ENCODE peak calls at places on chromosomes 6 and 20, in four cellular contexts. T is GM23338, C is K562, Q is PC-9. I is an unnamed sample.
A peak's percentile ranks its signal among the peaks of the same experiment; 100 is the strongest.

GRCh38 chr20:56362833-56363413 is 4.1 kb downstream of the FAM210B start:
- DNase-seq in T (peak; percentile 31), C (peak; percentile 96), Q (no peak), I (no peak)

GRCh38 chr6:151341481-151342195 is 49.7 kb downstream of the ZBTB2 start:
- DNase-seq in T (no peak), C (no peak), Q (no peak), I (no peak)

GRCh38 chr20:38730167-38730988 is 6.1 kb downstream of the SLC32A1 start:
- DNase-seq in T (peak; percentile 28), C (no peak), Q (no peak), I (no peak)

GRCh38 chr6:14748679-14749078 is 497.2 kb upstream of the JARID2 start:
- DNase-seq in T (no peak), C (no peak), Q (no peak), I (no peak)

GRCh38 chr6:25315194-25315593 is 36.0 kb downstream of the CARMIL1 start:
- DNase-seq in T (peak; percentile 70), C (no peak), Q (no peak), I (no peak)

GRCh38 chr6:32252326-32253009 is 28.6 kb upstream of the NOTCH4 start:
- DNase-seq in T (no peak), C (no peak), Q (no peak), I (no peak)

GRCh38 chr20:24560571-24561485 is 91.4 kb downstream of the SYNDIG1 start:
- DNase-seq in T (no peak), C (no peak), Q (peak; percentile 44), I (peak; percentile 3)

GRCh38 chr20:12173333-12173732 is 255.6 kb downstream of the BTBD3 start:
- DNase-seq in T (no peak), C (no peak), Q (no peak), I (no peak)

GRCh38 chr6:148345176-148345575 is 2.5 kb downstream of the SASH1 start:
- DNase-seq in T (no peak), C (no peak), Q (no peak), I (no peak)

GRCh38 chr6:1621328-1621701 is 11.6 kb downstream of the FOXC1 start:
- DNase-seq in T (peak; percentile 74), C (no peak), Q (no peak), I (no peak)

GRCh38 chr6:43264599-43264998 is 21.3 kb downstream of the TTBK1 start:
- DNase-seq in T (no peak), C (no peak), Q (no peak), I (no peak)

GRCh38 chr6:36625161-36625919 is 31.2 kb downstream of the SRSF3 start:
- DNase-seq in T (no peak), C (no peak), Q (no peak), I (peak; percentile 71)

GRCh38 chr6:41723178-41723935 is 12.1 kb downstream of the TFEB start:
- DNase-seq in T (peak; percentile 65), C (peak; percentile 49), Q (peak; percentile 69), I (peak; percentile 82)

GRCh38 chr20:52303281-52303950 is 111.8 kb upstream of the ZFP64 start:
- DNase-seq in T (no peak), C (no peak), Q (no peak), I (no peak)

GRCh38 chr6:30767158-30767943 is 23.0 kb upstream of the IER3 start:
- DNase-seq in T (no peak), C (peak; percentile 53), Q (no peak), I (no peak)

GRCh38 chr6:25991785-25992412 is 29.3 kb downstream of the TRIM38 start:
- DNase-seq in T (peak; percentile 70), C (peak; percentile 74), Q (peak; percentile 61), I (peak; percentile 37)

GRCh38 chr6:41936073-41936837 is 5.4 kb downstream of the CCND3 start:
- DNase-seq in T (peak; percentile 90), C (peak; percentile 66), Q (peak; percentile 72), I (peak; percentile 72)

GRCh38 chr20:58568441-58568931 is 53.3 kb upstream of the APCDD1L start:
- DNase-seq in T (no peak), C (no peak), Q (no peak), I (no peak)

GRCh38 chr6:106005954-106006353 is 80.2 kb upstream of the PRDM1 start:
- DNase-seq in T (no peak), C (no peak), Q (no peak), I (no peak)

GRCh38 chr6:81894788-81895221 is 142.3 kb upstream of the TENT5A start:
- DNase-seq in T (no peak), C (no peak), Q (no peak), I (peak; percentile 44)

GRCh38 chr6:6915813-6916547 is 191.8 kb upstream of the RREB1 start:
- DNase-seq in T (no peak), C (no peak), Q (no peak), I (peak; percentile 26)

GRCh38 chr20:24698706-24699206 is 229.3 kb downstream of the SYNDIG1 start:
- DNase-seq in T (no peak), C (no peak), Q (no peak), I (no peak)

GRCh38 chr6:135812085-135812526 is 39.4 kb upstream of the PDE7B start:
- DNase-seq in T (no peak), C (no peak), Q (no peak), I (peak; percentile 56)

GRCh38 chr20:56245761-56246160 is 2.8 kb upstream of the MC3R start:
- DNase-seq in T (no peak), C (no peak), Q (no peak), I (no peak)

GRCh38 chr6:42313038-42313437 is 95.4 kb upstream of the MRPS10 start:
- DNase-seq in T (no peak), C (no peak), Q (no peak), I (peak; percentile 73)

GRCh38 chr6:158071121-158072082 is 89.7 kb downstream of the SYNJ2 start:
- DNase-seq in T (no peak), C (no peak), Q (no peak), I (no peak)

GRCh38 chr20:22385602-22386299 is 198.6 kb downstream of the FOXA2 start:
- DNase-seq in T (peak; percentile 32), C (peak; percentile 13), Q (no peak), I (no peak)

DNA sequence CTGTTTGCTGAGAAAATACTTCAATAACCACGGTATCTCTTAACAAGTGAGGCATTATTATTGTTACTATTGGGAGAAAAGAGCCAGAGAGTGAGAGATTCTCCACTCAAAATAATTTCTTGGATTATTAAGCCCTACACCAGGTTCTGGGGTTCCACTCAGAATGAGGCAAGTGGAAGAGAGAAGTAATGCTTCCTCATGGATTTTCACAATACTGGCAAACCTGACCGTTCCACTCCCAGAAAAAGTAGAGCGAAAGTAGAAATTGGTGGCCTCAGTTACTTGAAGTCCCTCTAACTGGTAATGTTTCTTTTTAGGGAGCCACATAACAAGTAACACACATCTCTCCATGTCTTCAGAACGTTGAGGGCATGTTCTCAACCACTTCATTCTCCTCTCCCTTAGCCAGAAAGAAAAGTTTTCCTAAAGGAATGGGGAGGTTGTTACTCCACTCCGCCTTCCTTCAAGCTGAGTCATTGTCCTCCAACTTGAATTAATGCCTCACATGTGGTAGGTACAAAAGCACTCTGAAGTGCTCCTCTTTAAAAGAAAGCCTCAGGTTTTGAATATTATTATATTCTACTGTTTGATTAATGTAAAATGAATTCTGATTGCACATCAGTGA is 1.9 kb downstream of the BAG2 start:
- DNase-seq in T (peak; percentile 60), C (no peak), Q (peak; percentile 71), I (peak; percentile 82)
- H3K4me3 ChIP-seq in T (peak overlapping the region; percentile 75), C (peak overlapping the region; percentile 91), Q (peak overlapping the region; percentile 91), I (peak overlapping the region; percentile 72)

GRCh38 chr6:21271431-21272155 is 322.0 kb upstream of the SOX4 start:
- DNase-seq in T (peak; percentile 27), C (no peak), Q (no peak), I (no peak)

GRCh38 chr6:21265264-21266044 is 328.1 kb upstream of the SOX4 start:
- DNase-seq in T (no peak), C (no peak), Q (peak; percentile 55), I (peak; percentile 64)

GRCh38 chr6:21273451-21273850 is 320.1 kb upstream of the SOX4 start:
- DNase-seq in T (no peak), C (no peak), Q (no peak), I (no peak)

DNA sequence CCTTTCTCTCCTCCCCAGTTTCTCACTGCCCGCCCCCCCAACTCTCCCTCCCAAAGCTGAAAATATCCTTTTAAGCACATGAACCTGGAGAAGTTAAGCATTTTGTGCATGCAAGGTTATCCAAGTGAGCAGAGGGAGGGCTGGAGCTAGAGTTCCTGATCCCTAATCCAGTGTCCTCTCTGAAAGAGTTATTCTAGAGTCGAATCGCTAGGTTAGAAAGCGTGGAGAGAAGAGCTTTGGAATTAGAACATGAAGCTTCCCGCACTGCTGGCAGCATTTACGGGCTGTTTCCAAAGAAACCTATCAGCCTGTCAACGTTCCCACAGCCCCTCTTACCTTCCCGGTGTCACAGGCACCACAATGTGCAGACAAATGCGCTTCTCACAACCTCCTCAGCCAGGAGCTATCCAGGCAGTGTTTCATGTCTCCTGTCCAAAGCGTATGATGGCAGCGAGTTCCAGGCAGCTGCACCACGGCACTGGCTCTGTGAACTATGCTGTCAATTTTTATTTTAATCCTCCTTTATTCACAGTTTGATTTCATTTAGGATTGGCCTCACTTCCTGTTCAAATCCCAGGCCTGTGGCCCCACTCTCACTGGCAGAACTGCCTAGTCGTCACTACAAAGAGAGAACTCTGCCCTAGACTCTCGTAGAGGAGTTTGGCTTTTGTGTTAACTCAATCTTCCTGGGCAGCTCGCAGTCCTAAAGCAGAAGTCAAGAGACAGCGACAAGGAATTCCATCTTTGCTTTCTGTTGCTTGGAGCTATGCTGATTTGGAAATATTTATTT is 322.9 kb upstream of the SOX4 start:
- DNase-seq in T (peak; percentile 7), C (no peak), Q (no peak), I (no peak)
- H2AFZ ChIP-seq in T (peak overlapping the region; percentile 86), C (peak overlapping the region; percentile 13), Q (peak overlapping the region; percentile 41), I (no peak overlapping the region)

GRCh38 chr6:107716688-107717089 is 107.4 kb downstream of the SCML4 start:
- DNase-seq in T (peak; percentile 79), C (peak; percentile 57), Q (peak; percentile 54), I (no peak)

GRCh38 chr6:107713214-107713962 is 110.7 kb downstream of the SCML4 start:
- DNase-seq in T (no peak), C (no peak), Q (peak; percentile 34), I (no peak)

GRCh38 chr6:107717781-107718180 is 106.3 kb downstream of the SCML4 start:
- DNase-seq in T (no peak), C (no peak), Q (peak; percentile 33), I (no peak)

GRCh38 chr6:107714104-107714503 is 110.0 kb downstream of the SCML4 start:
- DNase-seq in T (no peak), C (no peak), Q (peak; percentile 21), I (no peak)

GRCh38 chr6:107715523-107716321 is 108.4 kb downstream of the SCML4 start:
- DNase-seq in T (no peak), C (no peak), Q (peak; percentile 30), I (no peak)
- H3K4me3 ChIP-seq in T (no peak overlapping the region), C (no peak overlapping the region), Q (no peak overlapping the region), I (no peak overlapping the region)

DNA sequence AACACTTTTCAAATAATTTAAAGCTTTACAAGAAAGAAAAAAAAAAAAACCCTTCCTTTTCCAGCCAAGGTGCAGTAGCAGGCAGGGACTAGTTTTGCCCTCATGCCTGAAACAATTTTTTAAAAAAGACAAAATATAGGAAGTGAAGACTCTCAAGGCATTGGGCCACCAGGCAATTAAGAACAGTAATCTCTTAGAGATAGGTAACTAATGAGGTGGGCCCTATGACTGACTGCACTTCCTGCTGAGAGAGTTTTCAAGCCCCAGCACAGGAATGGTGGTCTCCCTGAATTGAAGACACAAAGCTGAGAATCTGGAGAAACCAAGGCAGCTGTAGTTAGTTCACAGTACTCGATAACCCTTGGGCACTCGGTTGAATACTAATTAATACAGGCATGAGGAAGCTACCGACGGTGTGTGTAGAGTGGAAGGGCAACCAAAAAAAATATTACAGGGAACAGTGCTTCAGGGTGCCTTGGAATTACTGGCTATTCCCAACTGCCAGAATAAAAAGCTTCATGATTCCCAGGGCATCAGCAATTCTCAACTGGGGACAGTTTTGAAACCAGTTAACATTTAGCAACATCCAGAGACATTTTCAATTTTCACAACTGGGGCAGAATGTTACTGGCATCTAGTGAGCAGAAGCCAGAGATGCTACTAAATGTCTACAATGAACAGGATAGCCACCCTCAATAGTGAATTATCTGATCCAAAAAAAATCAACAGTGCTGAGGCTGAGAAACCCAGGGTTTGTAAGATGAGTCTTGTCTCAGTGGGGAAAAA is 36.0 kb upstream of the PLN start:
- DNase-seq in T (no peak), C (no peak), Q (no peak), I (no peak)
- H2AFZ ChIP-seq in T (no peak overlapping the region), C (no peak overlapping the region), Q (no peak overlapping the region), I (no peak overlapping the region)

I was measured in astrocyte.